ENCODE peak calls at places on chromosomes 13 and 19, in ten cellular contexts. One of them, this sample, is unnamed.
A peak's percentile ranks its signal among the peaks of the same experiment; 100 is the strongest.

GRCh38 chr19:13260883-13261653 is 110.9 kb downstream of the IER2 start:
- DNase-seq in cardiac muscle cell: no peak
- DNase-seq in CD4-positive, alpha-beta T cell: no peak
- DNase-seq in omental fat pad: no peak
- DNase-seq in RWPE1: peak; percentile 98
- DNase-seq in thyroid gland: no peak
- DNase-seq in epithelial cell of esophagus: peak; percentile 95
- DNase-seq in fibroblast of mammary gland: peak; percentile 95
- DNase-seq in dorsolateral prefrontal cortex: no peak
- DNase-seq in AG04449: peak; percentile 36
- DNase-seq in this sample: peak; percentile 67

GRCh38 chr19:31908486-31909255 is 436.7 kb upstream of the ZNF507 start:
- DNase-seq in cardiac muscle cell: no peak
- DNase-seq in CD4-positive, alpha-beta T cell: no peak
- DNase-seq in omental fat pad: no peak
- DNase-seq in RWPE1: no peak
- DNase-seq in thyroid gland: no peak
- DNase-seq in epithelial cell of esophagus: no peak
- DNase-seq in fibroblast of mammary gland: no peak
- DNase-seq in dorsolateral prefrontal cortex: no peak
- DNase-seq in AG04449: no peak
- DNase-seq in this sample: no peak

GRCh38 chr19:10283786-10284540 is 2.8 kb upstream of the ICAM4 start:
- DNase-seq in cardiac muscle cell: no peak
- DNase-seq in CD4-positive, alpha-beta T cell: no peak
- DNase-seq in omental fat pad: no peak
- DNase-seq in RWPE1: no peak
- DNase-seq in thyroid gland: no peak
- DNase-seq in epithelial cell of esophagus: no peak
- DNase-seq in fibroblast of mammary gland: no peak
- DNase-seq in dorsolateral prefrontal cortex: no peak
- DNase-seq in AG04449: no peak
- DNase-seq in this sample: no peak

GRCh38 chr19:31749231-31749630 is 400.0 kb upstream of the TSHZ3 start:
- DNase-seq in cardiac muscle cell: no peak
- DNase-seq in CD4-positive, alpha-beta T cell: no peak
- DNase-seq in omental fat pad: no peak
- DNase-seq in RWPE1: no peak
- DNase-seq in thyroid gland: no peak
- DNase-seq in epithelial cell of esophagus: no peak
- DNase-seq in fibroblast of mammary gland: no peak
- DNase-seq in dorsolateral prefrontal cortex: no peak
- DNase-seq in AG04449: no peak
- DNase-seq in this sample: no peak

GRCh38 chr19:10452726-10453620 is 32.6 kb downstream of the PDE4A start:
- DNase-seq in cardiac muscle cell: no peak
- DNase-seq in CD4-positive, alpha-beta T cell: no peak
- DNase-seq in omental fat pad: no peak
- DNase-seq in RWPE1: no peak
- DNase-seq in thyroid gland: no peak
- DNase-seq in epithelial cell of esophagus: no peak
- DNase-seq in fibroblast of mammary gland: no peak
- DNase-seq in dorsolateral prefrontal cortex: peak; percentile 27
- DNase-seq in AG04449: no peak
- DNase-seq in this sample: no peak

GRCh38 chr13:98665638-98665995 is 86.9 kb downstream of the SLC15A1 start:
- DNase-seq in cardiac muscle cell: no peak
- DNase-seq in CD4-positive, alpha-beta T cell: no peak
- DNase-seq in omental fat pad: no peak
- DNase-seq in RWPE1: no peak
- DNase-seq in thyroid gland: no peak
- DNase-seq in epithelial cell of esophagus: no peak
- DNase-seq in fibroblast of mammary gland: no peak
- DNase-seq in dorsolateral prefrontal cortex: no peak
- DNase-seq in AG04449: no peak
- DNase-seq in this sample: no peak

GRCh38 chr13:112818040-112818697 is 128.3 kb downstream of the ATP11A start:
- DNase-seq in cardiac muscle cell: no peak
- DNase-seq in CD4-positive, alpha-beta T cell: no peak
- DNase-seq in omental fat pad: no peak
- DNase-seq in RWPE1: no peak
- DNase-seq in thyroid gland: no peak
- DNase-seq in epithelial cell of esophagus: no peak
- DNase-seq in fibroblast of mammary gland: no peak
- DNase-seq in dorsolateral prefrontal cortex: no peak
- DNase-seq in AG04449: no peak
- DNase-seq in this sample: no peak

GRCh38 chr19:14700711-14701110 is 10.9 kb downstream of the ZNF333 start:
- DNase-seq in cardiac muscle cell: no peak
- DNase-seq in CD4-positive, alpha-beta T cell: no peak
- DNase-seq in omental fat pad: no peak
- DNase-seq in RWPE1: no peak
- DNase-seq in thyroid gland: no peak
- DNase-seq in epithelial cell of esophagus: no peak
- DNase-seq in fibroblast of mammary gland: no peak
- DNase-seq in dorsolateral prefrontal cortex: no peak
- DNase-seq in AG04449: no peak
- DNase-seq in this sample: no peak

GRCh38 chr19:13692096-13692495 is 72.2 kb upstream of the MRI1 start:
- DNase-seq in cardiac muscle cell: no peak
- DNase-seq in CD4-positive, alpha-beta T cell: no peak
- DNase-seq in omental fat pad: no peak
- DNase-seq in RWPE1: peak; percentile 63
- DNase-seq in thyroid gland: peak; percentile 91
- DNase-seq in epithelial cell of esophagus: peak; percentile 56
- DNase-seq in fibroblast of mammary gland: peak; percentile 77
- DNase-seq in dorsolateral prefrontal cortex: peak; percentile 46
- DNase-seq in AG04449: no peak
- DNase-seq in this sample: no peak

GRCh38 chr13:28626266-28626665 is 32.7 kb upstream of the POMP start:
- DNase-seq in cardiac muscle cell: no peak
- DNase-seq in CD4-positive, alpha-beta T cell: no peak
- DNase-seq in omental fat pad: no peak
- DNase-seq in RWPE1: no peak
- DNase-seq in thyroid gland: no peak
- DNase-seq in epithelial cell of esophagus: no peak
- DNase-seq in fibroblast of mammary gland: no peak
- DNase-seq in dorsolateral prefrontal cortex: no peak
- DNase-seq in AG04449: no peak
- DNase-seq in this sample: no peak

GRCh38 chr19:28727835-28728159 is 485.2 kb downstream of the UQCRFS1 start:
- DNase-seq in cardiac muscle cell: no peak
- DNase-seq in CD4-positive, alpha-beta T cell: no peak
- DNase-seq in omental fat pad: no peak
- DNase-seq in RWPE1: no peak
- DNase-seq in thyroid gland: no peak
- DNase-seq in epithelial cell of esophagus: no peak
- DNase-seq in fibroblast of mammary gland: no peak
- DNase-seq in dorsolateral prefrontal cortex: no peak
- DNase-seq in AG04449: no peak
- DNase-seq in this sample: no peak

GRCh38 chr19:28726533-28726932 is 486.4 kb downstream of the UQCRFS1 start:
- DNase-seq in cardiac muscle cell: no peak
- DNase-seq in CD4-positive, alpha-beta T cell: no peak
- DNase-seq in omental fat pad: no peak
- DNase-seq in RWPE1: no peak
- DNase-seq in thyroid gland: no peak
- DNase-seq in epithelial cell of esophagus: no peak
- DNase-seq in fibroblast of mammary gland: no peak
- DNase-seq in dorsolateral prefrontal cortex: no peak
- DNase-seq in AG04449: no peak
- DNase-seq in this sample: no peak

GRCh38 chr19:28731577-28731976 is 481.4 kb downstream of the UQCRFS1 start:
- DNase-seq in cardiac muscle cell: no peak
- DNase-seq in CD4-positive, alpha-beta T cell: no peak
- DNase-seq in omental fat pad: no peak
- DNase-seq in RWPE1: no peak
- DNase-seq in thyroid gland: no peak
- DNase-seq in epithelial cell of esophagus: no peak
- DNase-seq in fibroblast of mammary gland: no peak
- DNase-seq in dorsolateral prefrontal cortex: no peak
- DNase-seq in AG04449: no peak
- DNase-seq in this sample: no peak

GRCh38 chr19:28731113-28731512 is 481.8 kb downstream of the UQCRFS1 start:
- DNase-seq in cardiac muscle cell: no peak
- DNase-seq in CD4-positive, alpha-beta T cell: no peak
- DNase-seq in omental fat pad: no peak
- DNase-seq in RWPE1: no peak
- DNase-seq in thyroid gland: no peak
- DNase-seq in epithelial cell of esophagus: no peak
- DNase-seq in fibroblast of mammary gland: no peak
- DNase-seq in dorsolateral prefrontal cortex: no peak
- DNase-seq in AG04449: no peak
- DNase-seq in this sample: no peak

DNA sequence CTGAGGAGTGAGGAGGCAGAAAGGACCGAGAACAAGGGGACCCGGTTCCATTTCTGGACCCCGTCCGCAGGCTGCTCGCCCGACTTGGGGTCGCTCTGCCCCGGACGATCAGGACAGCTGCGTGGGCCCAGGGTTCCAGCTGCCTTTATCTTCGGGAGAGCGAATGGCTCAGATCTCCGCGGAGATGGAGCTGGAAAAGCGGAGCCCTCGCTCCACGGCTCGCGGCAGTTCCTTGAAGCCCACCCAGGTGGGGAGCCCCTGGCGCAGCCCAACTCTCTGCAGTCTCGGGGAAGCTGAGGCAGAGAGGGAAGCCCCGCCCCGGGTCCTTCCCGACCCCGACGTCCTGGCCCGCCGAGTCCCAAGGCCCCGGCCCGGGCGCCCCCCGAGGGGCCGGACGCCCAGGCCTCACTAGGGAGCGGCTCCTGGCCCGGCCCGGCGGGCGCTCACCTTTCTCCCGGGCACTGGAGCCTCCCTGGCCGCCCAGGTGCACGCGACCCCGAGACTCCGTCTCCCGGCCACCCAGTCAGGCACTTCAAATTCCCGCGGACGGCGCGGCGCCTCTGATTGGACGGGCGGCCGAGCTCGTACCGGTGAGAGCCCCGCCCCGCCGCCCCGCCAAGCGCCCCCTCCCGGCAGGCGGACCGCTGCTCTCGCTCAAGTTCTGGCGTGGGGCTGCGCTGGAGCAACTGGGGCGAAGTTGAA is 485.7 kb downstream of the UQCRFS1 start:
- DNase-seq in cardiac muscle cell: peak; percentile 66
- DNase-seq in CD4-positive, alpha-beta T cell: no peak
- DNase-seq in omental fat pad: no peak
- DNase-seq in RWPE1: peak; percentile 2
- DNase-seq in thyroid gland: peak; percentile 26
- DNase-seq in epithelial cell of esophagus: peak; percentile 22
- DNase-seq in fibroblast of mammary gland: peak; percentile 7
- DNase-seq in dorsolateral prefrontal cortex: no peak
- DNase-seq in AG04449: no peak
- DNase-seq in this sample: no peak
- TF ChIP-seq CTCF in cardiac muscle cell: peak; percentile 59
- TF ChIP-seq CTCF in CD4-positive, alpha-beta T cell: no peak
- TF ChIP-seq CTCF in omental fat pad: no peak
- TF ChIP-seq CTCF in RWPE1: no peak
- TF ChIP-seq CTCF in thyroid gland: no peak
- TF ChIP-seq CTCF in epithelial cell of esophagus: no peak
- TF ChIP-seq CTCF in fibroblast of mammary gland: no peak
- TF ChIP-seq CTCF in dorsolateral prefrontal cortex: peak; percentile 24
- TF ChIP-seq CTCF in AG04449: peak; percentile 55
- TF ChIP-seq CTCF in this sample: no peak

GRCh38 chr13:100895656-100896055 is 221.1 kb upstream of the TMTC4 start:
- DNase-seq in cardiac muscle cell: no peak
- DNase-seq in CD4-positive, alpha-beta T cell: no peak
- DNase-seq in omental fat pad: no peak
- DNase-seq in RWPE1: no peak
- DNase-seq in thyroid gland: no peak
- DNase-seq in epithelial cell of esophagus: no peak
- DNase-seq in fibroblast of mammary gland: peak; percentile 23
- DNase-seq in dorsolateral prefrontal cortex: no peak
- DNase-seq in AG04449: no peak
- DNase-seq in this sample: no peak

GRCh38 chr13:100887729-100888151 is 213.1 kb upstream of the TMTC4 start:
- DNase-seq in cardiac muscle cell: peak; percentile 23
- DNase-seq in CD4-positive, alpha-beta T cell: no peak
- DNase-seq in omental fat pad: no peak
- DNase-seq in RWPE1: peak; percentile 2
- DNase-seq in thyroid gland: no peak
- DNase-seq in epithelial cell of esophagus: peak; percentile 25
- DNase-seq in fibroblast of mammary gland: peak; percentile 91
- DNase-seq in dorsolateral prefrontal cortex: no peak
- DNase-seq in AG04449: peak; percentile 54
- DNase-seq in this sample: no peak

GRCh38 chr13:100892981-100893380 is 218.4 kb upstream of the TMTC4 start:
- DNase-seq in cardiac muscle cell: no peak
- DNase-seq in CD4-positive, alpha-beta T cell: no peak
- DNase-seq in omental fat pad: no peak
- DNase-seq in RWPE1: no peak
- DNase-seq in thyroid gland: no peak
- DNase-seq in epithelial cell of esophagus: no peak
- DNase-seq in fibroblast of mammary gland: no peak
- DNase-seq in dorsolateral prefrontal cortex: no peak
- DNase-seq in AG04449: no peak
- DNase-seq in this sample: no peak

DNA sequence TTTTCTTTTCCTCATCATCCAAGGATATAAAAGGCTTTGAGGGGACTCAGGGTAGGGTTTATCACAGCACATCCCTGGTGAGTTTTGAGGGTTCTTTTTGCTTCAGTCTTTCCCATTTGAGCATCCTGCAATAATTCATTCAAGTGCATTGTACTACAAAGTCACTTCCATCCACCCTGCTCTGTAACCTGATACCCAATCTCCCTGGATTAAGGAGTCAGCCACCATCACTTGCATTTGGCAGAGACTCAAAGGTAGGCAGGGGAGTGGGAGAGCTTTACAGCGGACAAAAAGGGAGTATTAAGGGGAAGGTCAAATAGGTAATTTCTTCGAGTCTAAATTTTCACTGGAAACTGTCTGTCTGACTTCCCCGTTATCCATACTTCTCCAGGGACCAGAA is 216.1 kb upstream of the TMTC4 start:
- DNase-seq in cardiac muscle cell: no peak
- DNase-seq in CD4-positive, alpha-beta T cell: no peak
- DNase-seq in omental fat pad: no peak
- DNase-seq in RWPE1: no peak
- DNase-seq in thyroid gland: no peak
- DNase-seq in epithelial cell of esophagus: no peak
- DNase-seq in fibroblast of mammary gland: no peak
- DNase-seq in dorsolateral prefrontal cortex: no peak
- DNase-seq in AG04449: no peak
- DNase-seq in this sample: no peak
- TF ChIP-seq CTCF in cardiac muscle cell: no peak
- TF ChIP-seq CTCF in CD4-positive, alpha-beta T cell: no peak
- TF ChIP-seq CTCF in omental fat pad: no peak
- TF ChIP-seq CTCF in RWPE1: no peak
- TF ChIP-seq CTCF in thyroid gland: no peak
- TF ChIP-seq CTCF in epithelial cell of esophagus: no peak
- TF ChIP-seq CTCF in fibroblast of mammary gland: no peak
- TF ChIP-seq CTCF in dorsolateral prefrontal cortex: no peak
- TF ChIP-seq CTCF in AG04449: no peak
- TF ChIP-seq CTCF in this sample: no peak

GRCh38 chr13:37427843-37428494 is 170.6 kb downstream of the POSTN start:
- DNase-seq in cardiac muscle cell: peak; percentile 61
- DNase-seq in CD4-positive, alpha-beta T cell: no peak
- DNase-seq in omental fat pad: no peak
- DNase-seq in RWPE1: no peak
- DNase-seq in thyroid gland: no peak
- DNase-seq in epithelial cell of esophagus: no peak
- DNase-seq in fibroblast of mammary gland: no peak
- DNase-seq in dorsolateral prefrontal cortex: no peak
- DNase-seq in AG04449: no peak
- DNase-seq in this sample: no peak
- TF ChIP-seq CTCF in cardiac muscle cell: no peak
- TF ChIP-seq CTCF in CD4-positive, alpha-beta T cell: no peak
- TF ChIP-seq CTCF in omental fat pad: no peak
- TF ChIP-seq CTCF in RWPE1: no peak
- TF ChIP-seq CTCF in thyroid gland: no peak
- TF ChIP-seq CTCF in epithelial cell of esophagus: no peak
- TF ChIP-seq CTCF in fibroblast of mammary gland: no peak
- TF ChIP-seq CTCF in dorsolateral prefrontal cortex: no peak
- TF ChIP-seq CTCF in AG04449: no peak
- TF ChIP-seq CTCF in this sample: no peak

GRCh38 chr19:48997972-48998371 is 4.3 kb downstream of the RUVBL2 start:
- DNase-seq in cardiac muscle cell: peak; percentile 73
- DNase-seq in CD4-positive, alpha-beta T cell: peak; percentile 43
- DNase-seq in omental fat pad: no peak
- DNase-seq in RWPE1: no peak
- DNase-seq in thyroid gland: peak; percentile 27
- DNase-seq in epithelial cell of esophagus: peak; percentile 68
- DNase-seq in fibroblast of mammary gland: peak; percentile 67
- DNase-seq in dorsolateral prefrontal cortex: no peak
- DNase-seq in AG04449: no peak
- DNase-seq in this sample: peak; percentile 79
- TF ChIP-seq CTCF in cardiac muscle cell: peak; percentile 64
- TF ChIP-seq CTCF in CD4-positive, alpha-beta T cell: peak; percentile 33
- TF ChIP-seq CTCF in omental fat pad: no peak
- TF ChIP-seq CTCF in RWPE1: peak; percentile 38
- TF ChIP-seq CTCF in thyroid gland: no peak
- TF ChIP-seq CTCF in epithelial cell of esophagus: peak; percentile 53
- TF ChIP-seq CTCF in fibroblast of mammary gland: peak; percentile 57
- TF ChIP-seq CTCF in dorsolateral prefrontal cortex: peak; percentile 29
- TF ChIP-seq CTCF in AG04449: peak; percentile 67
- TF ChIP-seq CTCF in this sample: peak; percentile 69

This sample was measured in activated CD8-positive, alpha-beta T cell treated with anti-CD3 and anti-CD28 coated beads for 36 hours.